ENCODE peak calls at places on chromosomes 3 and 15, in ten cellular contexts. C, V, W, Z, K, S, J, N, H and R are unnamed samples.

GRCh38 chr15:29815000-29815704 is 7.1 kb downstream of the TJP1 start:
- DNase-seq in H (no peak), C (no peak), N (peak), W (no peak), K (no peak), V (peak), Z (no peak), S (peak), J (no peak), R (no peak)

GRCh38 chr3:67176396-67176795 is 178.3 kb downstream of the KBTBD8 start:
- DNase-seq in W (no peak), Z (no peak), S (no peak), N (no peak), V (no peak), J (no peak), C (no peak), K (no peak), H (no peak), R (no peak)

GRCh38 chr15:66326051-66326450 is 30.4 kb downstream of the TIPIN start:
- DNase-seq in V (no peak), C (no peak), W (no peak), N (no peak), J (no peak), S (no peak), K (no peak), H (no peak), Z (no peak), R (no peak)

GRCh38 chr3:146507331-146508120 is 36.9 kb downstream of the PLSCR1 start:
- DNase-seq in C (no peak), H (no peak), J (no peak), S (no peak), V (no peak), Z (no peak), W (no peak), K (no peak), N (no peak), R (no peak)

GRCh38 chr3:50316657-50317242 is 5.8 kb downstream of the HYAL2 start:
- DNase-seq in N (peak), S (no peak), K (no peak), Z (no peak), C (peak), H (no peak), J (no peak), V (peak), W (peak), R (no peak)

GRCh38 chr3:173513123-173513522 is 115.6 kb downstream of the NLGN1 start:
- DNase-seq in H (no peak), S (no peak), W (no peak), K (no peak), Z (no peak), J (no peak), C (no peak), V (no peak), N (no peak), R (no peak)

GRCh38 chr3:40631341-40631995 is 106.7 kb downstream of the ZNF621 start:
- DNase-seq in V (no peak), K (no peak), H (no peak), Z (no peak), W (no peak), N (no peak), S (no peak), C (no peak), J (no peak), R (no peak)

GRCh38 chr15:42084465-42085235 is 9.7 kb downstream of the PLA2G4D start:
- DNase-seq in N (peak), W (peak), S (peak), C (peak), K (peak), Z (no peak), J (peak), V (peak), H (peak), R (peak)

GRCh38 chr3:111919370-111920065 is 59.3 kb upstream of the ABHD10 start:
- DNase-seq in J (no peak), W (no peak), Z (no peak), V (no peak), N (no peak), K (no peak), C (no peak), S (no peak), H (no peak), R (no peak)

GRCh38 chr15:95557226-95558046 is 773.1 kb upstream of the NR2F2 start:
- DNase-seq in S (peak), K (no peak), Z (no peak), V (peak), N (peak), C (peak), W (peak), H (no peak), J (no peak), R (peak)

GRCh38 chr3:12999147-13000140 is 73.8 kb downstream of the IQSEC1 start:
- DNase-seq in K (peak), S (no peak), Z (no peak), N (no peak), C (peak), J (no peak), W (peak), V (peak), H (peak), R (no peak)

GRCh38 chr15:42737529-42738328 is 801 bp upstream of the CDAN1 start:
- DNase-seq in N (peak), H (no peak), V (peak), W (no peak), J (no peak), K (no peak), S (no peak), Z (no peak), C (peak), R (no peak)

GRCh38 chr15:85403745-85404144 is 23.3 kb downstream of the AKAP13 start:
- DNase-seq in J (no peak), C (no peak), V (peak), W (no peak), H (no peak), S (peak), K (no peak), N (peak), Z (no peak), R (no peak)

GRCh38 chr3:29515451-29515850 is 234.6 kb downstream of the RBMS3 start:
- DNase-seq in C (no peak), V (peak), N (peak), J (no peak), S (peak), W (no peak), H (no peak), K (no peak), Z (no peak), R (no peak)

GRCh38 chr15:42123546-42123945 is 29.2 kb upstream of the PLA2G4D start:
- DNase-seq in C (no peak), J (no peak), Z (no peak), V (no peak), K (no peak), W (no peak), H (no peak), S (no peak), N (no peak), R (no peak)

GRCh38 chr15:89916660-89917059 is 3.9 kb upstream of the ARPIN start:
- DNase-seq in Z (no peak), N (no peak), V (no peak), J (no peak), H (no peak), W (no peak), K (no peak), C (no peak), S (no peak), R (no peak)

GRCh38 chr15:57327985-57328471 is 48.3 kb upstream of the CGNL1 start:
- DNase-seq in H (no peak), J (no peak), N (peak), W (no peak), Z (no peak), C (no peak), S (peak), V (peak), K (no peak), R (no peak)

GRCh38 chr3:133269393-133269792 is 130.5 kb upstream of the BFSP2 start:
- DNase-seq in S (no peak), H (no peak), Z (no peak), K (no peak), N (no peak), V (no peak), C (no peak), W (no peak), J (no peak), R (no peak)

GRCh38 chr3:155491696-155492095 is 198.2 kb upstream of the STRIT1 start:
- DNase-seq in J (no peak), N (no peak), C (no peak), W (no peak), S (no peak), Z (no peak), V (no peak), H (no peak), K (no peak), R (no peak)

GRCh38 chr3:11532865-11533490 is 110.7 kb downstream of the VGLL4 start:
- DNase-seq in S (no peak), C (no peak), V (peak), W (no peak), N (peak), Z (no peak), J (no peak), H (no peak), K (no peak), R (no peak)

GRCh38 chr3:152403632-152404066 is 134.9 kb downstream of the MBNL1 start:
- DNase-seq in S (no peak), K (no peak), Z (no peak), N (peak), H (peak), V (peak), C (no peak), W (peak), J (no peak), R (no peak)

GRCh38 chr15:24269166-24269571 is 406.4 kb upstream of the NPAP1 start:
- DNase-seq in J (no peak), V (no peak), K (no peak), S (no peak), Z (no peak), W (no peak), C (no peak), H (no peak), N (no peak), R (no peak)

GRCh38 chr15:29270169-29270955 is 740 bp upstream of the NSMCE3 start:
- DNase-seq in N (peak), V (peak), S (peak), Z (no peak), K (peak), J (no peak), C (no peak), H (no peak), W (no peak), R (no peak)

GRCh38 chr3:188979669-188980311 is 192.0 kb upstream of the TPRG1 start:
- DNase-seq in W (no peak), V (peak), J (no peak), H (no peak), K (no peak), N (peak), S (no peak), Z (no peak), C (no peak), R (no peak)

GRCh38 chr3:160691151-160691550 is 14.2 kb downstream of the ARL14 start:
- DNase-seq in W (no peak), Z (no peak), S (no peak), V (no peak), H (no peak), J (no peak), C (no peak), N (no peak), K (no peak), R (no peak)

GRCh38 chr3:160686955-160687535 is 10.1 kb downstream of the ARL14 start:
- DNase-seq in Z (no peak), N (peak), V (peak), K (no peak), H (no peak), C (no peak), J (no peak), W (no peak), S (peak), R (no peak)

GRCh38 chr3:160684368-160684740 is 7.4 kb downstream of the ARL14 start:
- DNase-seq in W (no peak), H (no peak), C (no peak), Z (no peak), N (no peak), K (no peak), S (no peak), J (no peak), V (no peak), R (no peak)

DNA sequence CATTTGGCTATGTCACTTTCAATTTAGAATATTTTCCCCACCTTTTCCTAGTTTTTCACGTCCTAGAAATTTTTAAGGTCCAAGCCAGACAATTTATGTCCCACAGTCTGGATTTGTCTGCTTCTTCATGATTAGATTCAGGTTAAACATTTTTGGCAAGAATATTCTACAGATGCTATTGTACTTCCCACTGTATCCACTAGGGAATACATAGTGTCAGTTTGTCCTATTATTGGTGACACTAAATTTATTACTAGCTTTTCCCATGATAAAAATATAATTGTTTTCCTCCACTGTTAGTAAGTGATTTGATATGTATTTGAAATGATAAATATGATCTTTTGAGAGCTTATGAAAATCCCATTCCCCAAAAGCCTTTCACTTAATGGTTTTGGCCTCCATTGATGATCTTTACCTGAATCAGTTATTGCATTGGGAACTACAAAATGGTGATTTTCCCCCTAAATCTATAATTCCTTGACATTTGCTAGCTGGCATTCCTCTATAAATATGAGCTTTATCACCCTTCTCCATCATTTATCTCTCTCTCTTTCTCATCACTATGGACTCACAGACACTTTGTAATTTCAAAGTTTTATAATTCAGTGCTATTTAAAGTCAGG is 8.3 kb downstream of the ARL14 start:
- DNase-seq in H (no peak), N (peak), C (no peak), J (no peak), V (no peak), K (no peak), W (no peak), S (no peak), Z (no peak), R (no peak)
- TF ChIP-seq CTCF in H (peak), N (peak), C (peak), J (peak), V (peak), K (no peak), W (no peak), S (peak), Z (peak), R (peak)

DNA sequence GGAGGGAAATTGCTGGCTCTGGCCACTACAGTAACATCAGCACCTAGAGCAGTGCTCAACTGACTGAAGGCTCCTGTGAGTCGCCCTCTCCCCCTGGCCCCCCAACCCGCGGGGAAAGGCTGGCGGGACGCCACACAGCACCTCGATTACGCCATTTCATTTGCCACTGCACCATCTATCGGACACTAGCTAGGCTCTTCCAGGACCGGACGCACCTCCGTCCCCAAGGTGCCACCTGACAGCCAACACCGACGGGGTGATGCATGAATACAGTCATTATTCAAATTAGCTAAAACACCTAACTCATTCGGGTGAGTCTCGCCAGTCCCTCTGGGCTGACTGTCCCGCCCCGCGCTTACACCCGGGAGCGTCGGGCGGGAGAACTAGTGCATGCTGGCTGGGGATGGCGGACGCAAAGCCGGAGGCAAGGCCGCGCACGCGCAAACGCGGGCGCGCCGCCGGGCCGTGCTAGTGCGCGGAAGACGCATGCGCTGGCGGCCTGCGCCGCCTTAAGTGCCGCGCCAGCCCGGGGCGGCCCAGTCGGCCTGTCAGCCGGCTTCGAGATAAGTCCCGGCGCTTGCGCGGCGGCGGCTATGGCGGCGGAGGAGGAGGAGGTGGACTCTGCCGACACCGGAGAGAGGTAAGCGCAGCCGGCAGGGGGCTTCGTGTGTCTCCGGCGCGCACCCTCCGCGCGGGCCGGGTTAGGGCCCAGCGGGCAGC is at the start of gene ABHD5:
- DNase-seq in C (peak), S (peak), W (peak), V (peak), Z (peak), N (peak), J (peak), K (peak), H (peak), R (peak)
- TF ChIP-seq CTCF in C (peak), S (peak), W (peak), V (no peak), Z (peak), N (peak), J (peak), K (peak), H (peak), R (peak)

DNA sequence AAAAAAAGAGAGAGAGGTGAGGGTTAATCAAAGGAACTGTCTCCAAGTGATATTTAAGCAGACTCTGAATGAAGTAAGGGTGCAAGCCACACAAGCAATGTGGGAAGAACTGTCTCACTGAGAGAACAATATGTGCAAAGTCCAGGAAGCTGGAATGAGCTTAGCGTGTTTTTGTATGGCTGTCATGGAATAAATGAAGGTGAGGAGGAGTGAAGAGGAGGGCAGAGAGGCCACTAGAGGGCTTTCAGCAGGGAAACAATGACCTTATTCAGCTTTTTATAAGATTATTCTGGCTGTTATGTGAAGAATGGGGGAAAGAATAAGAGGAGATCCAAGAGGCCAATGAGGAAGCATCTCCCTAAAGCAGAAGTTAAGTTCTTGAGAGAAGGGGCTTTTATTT is 86.9 kb upstream of the COL8A1 start:
- DNase-seq in C (no peak), N (no peak), V (no peak), J (no peak), Z (no peak), S (no peak), H (no peak), W (no peak), K (no peak), R (no peak)
- TF ChIP-seq CTCF in C (peak), N (no peak), V (peak), J (peak), Z (no peak), S (no peak), H (no peak), W (no peak), K (no peak), R (peak)

GRCh38 chr15:101159096-101159935 is 92.5 kb downstream of the CHSY1 start:
- DNase-seq in C (peak), H (no peak), S (no peak), V (no peak), K (no peak), W (no peak), Z (no peak), N (no peak), J (no peak), R (no peak)

GRCh38 chr15:101156509-101157159 is 95.2 kb downstream of the CHSY1 start:
- DNase-seq in V (peak), H (no peak), K (no peak), W (no peak), C (peak), S (peak), J (no peak), N (peak), Z (peak), R (no peak)

GRCh38 chr15:101159936-101160770 is 91.7 kb downstream of the CHSY1 start:
- DNase-seq in J (no peak), C (peak), S (no peak), H (no peak), Z (no peak), V (no peak), W (no peak), N (no peak), K (no peak), R (no peak)

GRCh38 chr15:101157721-101158120 is 94.1 kb downstream of the CHSY1 start:
- DNase-seq in N (no peak), V (no peak), Z (no peak), J (no peak), K (no peak), S (no peak), W (no peak), H (no peak), C (peak), R (no peak)

GRCh38 chr15:101158166-101159095 is 93.4 kb downstream of the CHSY1 start:
- DNase-seq in C (peak), H (no peak), V (no peak), K (no peak), Z (no peak), S (no peak), W (no peak), J (no peak), N (no peak), R (no peak)
- TF ChIP-seq CTCF in C (no peak), H (no peak), V (no peak), K (no peak), Z (no peak), S (no peak), W (no peak), J (no peak), N (no peak), R (no peak)

GRCh38 chr3:113251817-113252216 is 40.5 kb downstream of the BOC start:
- DNase-seq in K (no peak), H (no peak), N (no peak), W (no peak), V (no peak), J (no peak), Z (no peak), S (no peak), C (no peak), R (no peak)
- TF ChIP-seq CTCF in K (no peak), H (no peak), N (no peak), W (no peak), V (no peak), J (no peak), Z (no peak), S (no peak), C (no peak), R (no peak)

GRCh38 chr3:179652467-179653105 is at the start of gene USP13:
- DNase-seq in V (peak), S (peak), K (peak), J (peak), W (peak), C (no peak), H (peak), Z (peak), N (peak), R (peak)
- TF ChIP-seq CTCF in V (no peak), S (no peak), K (peak), J (peak), W (no peak), C (no peak), H (no peak), Z (no peak), N (no peak), R (no peak)

DNA sequence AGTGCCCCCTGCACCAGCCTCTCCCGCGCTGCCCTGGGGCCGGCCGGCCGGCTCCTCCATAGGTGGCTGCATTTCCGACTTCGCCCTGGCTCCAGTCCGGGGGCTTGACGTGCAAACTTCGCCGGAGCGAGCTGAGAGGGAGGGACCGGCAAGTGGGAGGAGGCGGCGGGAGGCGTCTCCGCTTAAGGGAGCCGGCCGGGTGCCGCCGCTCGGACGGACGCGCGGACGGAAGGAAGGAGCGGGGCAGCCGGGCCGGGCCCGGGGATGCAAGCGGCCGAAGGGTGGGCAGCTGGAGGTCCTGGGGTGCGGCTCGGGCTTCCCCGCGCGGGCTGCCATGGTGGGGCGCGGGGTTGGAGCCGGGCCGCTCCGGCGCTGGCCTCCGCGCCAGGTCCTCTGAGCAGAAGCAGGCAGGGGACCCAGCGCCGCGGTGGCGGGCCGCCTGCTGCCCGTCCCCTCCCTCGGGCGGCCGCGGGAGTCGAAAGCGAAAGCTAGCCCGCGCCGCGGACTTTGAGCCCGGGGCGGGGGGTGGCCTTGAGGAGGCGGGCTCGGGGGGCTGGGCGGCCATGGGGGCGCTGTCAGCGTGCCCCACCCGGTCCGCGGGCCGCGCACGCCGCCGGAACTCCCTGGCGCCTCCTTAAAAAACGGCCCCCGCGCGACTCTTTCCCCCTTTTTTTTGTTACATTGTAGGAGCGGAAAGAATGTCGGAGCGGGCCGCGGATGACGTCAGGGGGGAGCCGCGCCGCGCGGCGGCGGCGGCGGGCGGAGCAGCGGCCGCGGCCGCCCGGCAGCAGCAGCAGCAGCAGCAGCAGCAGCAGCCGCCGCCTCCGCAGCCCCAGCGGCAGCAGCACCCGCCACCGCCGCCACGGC is at the start of gene SCAANT1:
- DNase-seq in J (peak), S (peak), C (peak), Z (peak), V (peak), N (peak), W (peak), K (peak), H (peak), R (peak)
- TF ChIP-seq CTCF in J (peak), S (no peak), C (no peak), Z (no peak), V (no peak), N (peak), W (no peak), K (peak), H (peak), R (peak)

GRCh38 chr3:8223766-8224165 is 277.9 kb upstream of the LMCD1 start:
- DNase-seq in W (no peak), K (peak), C (no peak), V (peak), H (no peak), S (peak), N (no peak), J (no peak), Z (no peak), R (no peak)
- TF ChIP-seq CTCF in W (no peak), K (no peak), C (no peak), V (no peak), H (no peak), S (no peak), N (no peak), J (no peak), Z (no peak), R (no peak)